ENCODE peak calls at places on chromosomes 6 and 20, in four cellular contexts. Q is astrocyte, R is kidney, G is osteoblast. J is an unnamed sample.

GRCh38 chr6:56724455-56724854 is 81.8 kb upstream of the DST start:
- DNase-seq in Q (peak), R (no peak), G (peak), J (no peak)

GRCh38 chr6:115415378-115415777 is 645.3 kb downstream of the FRK start:
- DNase-seq in Q (no peak), R (no peak), G (no peak), J (no peak)

GRCh38 chr6:116969211-116969863 is 92.3 kb downstream of the RFX6 start:
- DNase-seq in Q (peak), R (no peak), G (peak), J (no peak)

GRCh38 chr6:118353564-118353963 is 194.5 kb upstream of the PLN start:
- DNase-seq in Q (no peak), R (no peak), G (no peak), J (no peak)

GRCh38 chr6:3259491-3259958 is 778 bp downstream of the PSMG4 start:
- DNase-seq in Q (peak), R (peak), G (peak), J (no peak)

GRCh38 chr6:46368137-46368536 is 123.1 kb downstream of the RCAN2 start:
- DNase-seq in Q (no peak), R (no peak), G (no peak), J (no peak)

GRCh38 chr20:24469116-24470030 is at the start of gene SYNDIG1:
- DNase-seq in Q (no peak), R (peak), G (no peak), J (no peak)

GRCh38 chr6:74749211-74750142 is 456.4 kb downstream of the COL12A1 start:
- DNase-seq in Q (peak), R (no peak), G (no peak), J (no peak)

GRCh38 chr6:12233693-12234551 is 56.2 kb upstream of the EDN1 start:
- DNase-seq in Q (peak), R (no peak), G (peak), J (no peak)

GRCh38 chr20:23105193-23105592 is 19.1 kb upstream of the CD93 start:
- DNase-seq in Q (no peak), R (no peak), G (no peak), J (no peak)

GRCh38 chr20:45173531-45173930 is 1.2 kb upstream of the PI3 start:
- DNase-seq in Q (no peak), R (no peak), G (no peak), J (no peak)

GRCh38 chr6:25366785-25367657 is 87.8 kb downstream of the CARMIL1 start:
- DNase-seq in Q (no peak), R (no peak), G (no peak), J (no peak)

GRCh38 chr6:16576391-16577368 is 184.6 kb downstream of the ATXN1 start:
- DNase-seq in Q (no peak), R (no peak), G (no peak), J (no peak)

GRCh38 chr6:168018664-168019063 is 21.2 kb downstream of the KIF25 start:
- DNase-seq in Q (no peak), R (no peak), G (no peak), J (no peak)

GRCh38 chr20:34978092-34978744 is 22.6 kb downstream of the MYH7B start:
- DNase-seq in Q (no peak), R (no peak), G (peak), J (no peak)

GRCh38 chr6:15332441-15332840 is 86.6 kb downstream of the JARID2 start:
- DNase-seq in Q (no peak), R (no peak), G (no peak), J (no peak)

GRCh38 chr6:139568956-139569538 is 194.6 kb upstream of the CITED2 start:
- DNase-seq in Q (peak), R (no peak), G (peak), J (no peak)

GRCh38 chr6:83257791-83258190 is 64.6 kb downstream of the RWDD2A start:
- DNase-seq in Q (no peak), R (no peak), G (no peak), J (no peak)

GRCh38 chr6:149859368-149859767 is 4.8 kb downstream of the LRP11 start:
- DNase-seq in Q (peak), R (no peak), G (no peak), J (no peak)

GRCh38 chr6:158653577-158654354 is 3.9 kb downstream of the SYTL3 start:
- DNase-seq in Q (peak), R (peak), G (no peak), J (peak)

GRCh38 chr6:143656026-143656425 is 21.7 kb upstream of the PHACTR2 start:
- DNase-seq in Q (no peak), R (no peak), G (no peak), J (no peak)
- H3K4me3 ChIP-seq in Q (no peak), R (no peak), G (no peak), J (no peak)

GRCh38 chr6:109695468-109695867 is 4.4 kb downstream of the FIG4 start:
- DNase-seq in Q (no peak), R (no peak), G (no peak), J (no peak)
- TF ChIP-seq CTCF in Q (no peak), R (no peak), G (no peak), J (peak)

DNA sequence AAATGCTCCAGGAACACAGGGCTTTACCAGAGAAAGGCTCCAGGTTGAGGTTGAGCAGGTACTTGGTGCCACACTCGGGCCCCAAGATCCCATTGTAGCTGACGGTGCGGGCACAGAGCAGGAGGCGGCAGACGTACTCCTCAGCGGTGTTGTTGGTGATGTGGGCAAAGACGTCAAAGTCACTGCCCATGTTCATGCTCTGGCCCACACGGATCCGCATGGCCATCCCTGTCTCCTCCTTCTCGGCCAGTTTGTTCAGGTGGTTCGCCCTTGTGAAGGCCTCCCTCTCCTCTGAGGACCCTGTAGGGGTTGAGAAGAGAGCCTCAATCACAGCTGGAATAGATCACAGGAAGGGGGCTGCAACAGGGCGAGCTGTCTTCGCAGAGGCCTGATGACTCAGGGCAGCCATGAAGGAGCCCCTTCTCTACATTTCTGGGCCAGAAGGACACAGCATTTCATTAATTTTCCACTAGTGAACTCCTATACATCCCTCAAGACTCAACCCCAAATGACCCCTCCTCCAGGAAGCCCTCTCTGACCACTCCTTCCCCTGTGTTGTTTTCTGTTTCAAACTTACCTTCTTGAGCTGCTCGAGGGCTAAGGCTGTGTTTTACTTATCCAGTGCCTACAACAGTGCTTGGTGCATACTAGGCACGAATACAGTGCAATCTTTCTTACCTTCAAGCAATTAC is 26.8 kb downstream of the TGM2 start:
- DNase-seq in Q (no peak), R (peak), G (no peak), J (no peak)
- H3K4me3 ChIP-seq in Q (no peak), R (no peak), G (no peak), J (no peak)

DNA sequence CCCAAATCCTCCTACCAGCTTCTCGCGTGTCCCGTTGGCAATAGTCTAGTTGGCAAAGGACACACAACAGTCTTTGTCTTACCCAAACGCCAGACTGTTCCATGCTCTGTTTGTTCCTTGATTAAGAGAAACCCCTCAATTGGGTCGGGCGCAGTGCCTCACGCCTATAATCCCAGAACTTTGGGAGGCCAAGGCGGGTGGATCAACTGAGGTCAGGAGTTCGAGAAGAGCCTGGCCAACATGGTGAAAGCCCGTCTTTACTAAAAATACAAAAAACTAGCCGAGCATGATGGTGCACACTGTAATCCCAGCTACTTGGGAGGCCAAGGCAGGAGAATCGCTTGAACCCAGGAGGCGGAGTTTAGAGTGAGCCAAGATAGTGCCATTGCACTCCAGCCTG is 153.7 kb downstream of the GRM4 start:
- DNase-seq in Q (no peak), R (peak), G (no peak), J (peak)
- TF ChIP-seq CTCF in Q (no peak), R (no peak), G (no peak), J (no peak)

GRCh38 chr20:63854766-63855362 is 6.4 kb upstream of the ABHD16B start:
- DNase-seq in Q (no peak), R (peak), G (peak), J (no peak)

GRCh38 chr20:63850689-63851547 is 10.4 kb upstream of the ABHD16B start:
- DNase-seq in Q (no peak), R (no peak), G (peak), J (peak)

GRCh38 chr20:63856111-63856511 is 5.2 kb upstream of the ABHD16B start:
- DNase-seq in Q (no peak), R (no peak), G (no peak), J (no peak)

GRCh38 chr20:63855363-63856110 is 5.8 kb upstream of the ABHD16B start:
- DNase-seq in Q (no peak), R (peak), G (peak), J (peak)

GRCh38 chr20:63854069-63854765 is 7.1 kb upstream of the ABHD16B start:
- DNase-seq in Q (no peak), R (peak), G (peak), J (no peak)
- H3K4me3 ChIP-seq in Q (no peak), R (no peak), G (peak), J (peak)

GRCh38 chr20:651713-652610 is 1.0 kb downstream of the SRXN1 start:
- DNase-seq in Q (no peak), R (peak), G (peak), J (no peak)

GRCh38 chr20:652611-653109 is 340 bp downstream of the SRXN1 start:
- DNase-seq in Q (peak), R (no peak), G (no peak), J (peak)

GRCh38 chr20:653590-654426 is 808 bp upstream of the SRXN1 start:
- DNase-seq in Q (no peak), R (no peak), G (peak), J (no peak)

GRCh38 chr20:654427-654770 is 1.4 kb upstream of the SRXN1 start:
- DNase-seq in Q (no peak), R (no peak), G (peak), J (no peak)

GRCh38 chr20:653110-653589 is at the start of gene SRXN1:
- DNase-seq in Q (peak), R (peak), G (peak), J (peak)
- TF ChIP-seq CTCF in Q (no peak), R (peak), G (peak), J (peak)

GRCh38 chr6:148154648-148155047 is 188.0 kb upstream of the SASH1 start:
- DNase-seq in Q (no peak), R (no peak), G (no peak), J (no peak)
- H3K4me3 ChIP-seq in Q (no peak), R (no peak), G (no peak), J (no peak)

GRCh38 chr6:78863576-78863975 is 3.8 kb upstream of the IRAK1BP1 start:
- DNase-seq in Q (no peak), R (no peak), G (no peak), J (no peak)

GRCh38 chr6:78864957-78865356 is 2.4 kb upstream of the IRAK1BP1 start:
- DNase-seq in Q (no peak), R (no peak), G (peak), J (no peak)

GRCh38 chr6:78867020-78867369 is 356 bp upstream of the IRAK1BP1 start:
- DNase-seq in Q (no peak), R (no peak), G (no peak), J (no peak)

GRCh38 chr6:78868124-78868523 is 773 bp downstream of the IRAK1BP1 start:
- DNase-seq in Q (no peak), R (no peak), G (no peak), J (no peak)

GRCh38 chr6:78867370-78868040 is at the start of gene IRAK1BP1:
- DNase-seq in Q (peak), R (peak), G (peak), J (peak)
- TF ChIP-seq CTCF in Q (peak), R (no peak), G (no peak), J (no peak)

GRCh38 chr20:38302721-38303120 is 1.2 kb upstream of the BPI start:
- DNase-seq in Q (no peak), R (no peak), G (no peak), J (no peak)

GRCh38 chr20:38305541-38305940 is 1.6 kb downstream of the BPI start:
- DNase-seq in Q (no peak), R (no peak), G (no peak), J (no peak)

GRCh38 chr20:38303908-38304379 is at the start of gene BPI:
- DNase-seq in Q (peak), R (no peak), G (no peak), J (no peak)

GRCh38 chr20:38307371-38308046 is 3.6 kb downstream of the BPI start:
- DNase-seq in Q (peak), R (no peak), G (no peak), J (no peak)

DNA sequence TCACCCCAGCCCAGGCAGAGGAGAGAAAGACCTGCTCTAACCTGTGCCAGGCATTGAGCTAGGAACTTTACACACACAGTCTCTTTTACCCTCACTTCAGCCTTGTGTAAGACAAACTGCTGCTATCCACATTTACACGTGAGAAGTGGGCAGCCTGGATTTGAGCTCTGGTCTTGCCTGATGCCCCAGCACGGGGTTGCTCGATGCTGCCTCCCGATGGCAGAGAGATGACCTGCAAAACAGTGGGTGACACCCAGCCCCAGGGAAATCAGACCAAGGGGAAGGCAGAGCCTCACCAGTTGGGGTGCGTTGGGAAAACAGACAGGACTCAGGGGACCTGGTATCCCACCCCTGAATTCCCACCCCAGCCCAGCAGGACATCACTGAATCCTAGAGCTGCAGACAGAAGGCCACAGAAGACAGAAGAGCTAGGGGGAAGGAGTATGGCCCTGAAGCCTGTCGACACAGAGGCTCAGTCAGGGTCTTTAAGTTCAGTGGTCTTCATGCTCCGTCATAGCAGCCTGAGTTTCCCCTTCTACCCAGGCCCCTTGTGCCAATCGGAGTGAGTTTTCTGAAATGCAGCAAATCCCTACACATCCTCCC is 990 bp downstream of the BPI start:
- DNase-seq in Q (no peak), R (no peak), G (no peak), J (no peak)
- H3K4me3 ChIP-seq in Q (no peak), R (no peak), G (no peak), J (no peak)